ENCODE peak calls at places on chromosomes 4 and X, in five cellular contexts. N is heart right ventricle, B is ovary, M is substantia nigra, Z is fibroblast of lung. H is an unnamed sample.

GRCh38 chrX:32524385-32524784 is 687.0 kb downstream of the DMD start:
- DNase-seq in B (no peak), M (peak), N (no peak), Z (no peak), H (no peak)

GRCh38 chr4:94274912-94275311 is 67.2 kb downstream of the SMARCAD1 start:
- DNase-seq in N (no peak), B (no peak), Z (peak), M (no peak), H (no peak)

GRCh38 chrX:72137846-72138455 is 6.2 kb upstream of the RTL5 start:
- DNase-seq in Z (no peak), M (no peak), N (no peak), B (no peak), H (no peak)

GRCh38 chr4:169098054-169098896 is 88.2 kb upstream of the CBR4 start:
- DNase-seq in N (no peak), M (no peak), B (no peak), Z (peak), H (no peak)

GRCh38 chrX:40883021-40883619 is 147.8 kb upstream of the MED14 start:
- DNase-seq in N (no peak), M (no peak), Z (no peak), B (no peak), H (no peak)

GRCh38 chr4:95167809-95168208 is 381.0 kb downstream of the UNC5C start:
- DNase-seq in N (no peak), Z (no peak), M (no peak), B (no peak), H (no peak)

GRCh38 chr4:159024266-159024665 is 78.6 kb upstream of the RAPGEF2 start:
- DNase-seq in Z (no peak), M (no peak), B (no peak), N (no peak), H (no peak)

GRCh38 chrX:110415440-110416167 is 57.0 kb downstream of the RTL9 start:
- DNase-seq in N (no peak), B (no peak), Z (peak), M (no peak), H (no peak)

GRCh38 chrX:72128881-72129280 is 2.8 kb downstream of the RTL5 start:
- DNase-seq in B (no peak), Z (no peak), N (no peak), M (no peak), H (no peak)

GRCh38 chrX:72313757-72314156 is 8.0 kb upstream of the CITED1 start:
- DNase-seq in M (no peak), B (no peak), Z (no peak), N (no peak), H (no peak)

GRCh38 chr4:45662996-45663395 is 460.9 kb downstream of the GABRG1 start:
- DNase-seq in B (no peak), M (no peak), N (peak), Z (peak), H (peak)

GRCh38 chr4:104772849-104773248 is 278.2 kb upstream of the CXXC4 start:
- DNase-seq in M (no peak), N (no peak), Z (no peak), B (no peak), H (no peak)

GRCh38 chrX:81174286-81174685 is 27.4 kb downstream of the HMGN5 start:
- DNase-seq in Z (peak), M (no peak), B (no peak), N (no peak), H (no peak)

GRCh38 chrX:4809571-4809970 is 1096.1 kb upstream of the PRKX start:
- DNase-seq in N (no peak), B (no peak), Z (no peak), M (no peak), H (no peak)

GRCh38 chr4:186204103-186204559 is 12.8 kb downstream of the CYP4V2 start:
- DNase-seq in B (no peak), Z (peak), M (no peak), N (no peak), H (peak)

GRCh38 chrX:63658920-63659319 is 126.1 kb downstream of the ARHGEF9 start:
- DNase-seq in Z (no peak), M (no peak), N (no peak), B (no peak), H (no peak)

GRCh38 chr4:72055566-72055965 is 23.8 kb downstream of the NPFFR2 start:
- DNase-seq in M (no peak), B (no peak), N (no peak), Z (peak), H (no peak)

GRCh38 chr4:962231-963208 is 10.8 kb downstream of the DGKQ start:
- DNase-seq in Z (no peak), B (no peak), M (no peak), N (peak), H (peak)

GRCh38 chr4:121140712-121141111 is 23.4 kb downstream of the TNIP3 start:
- DNase-seq in Z (peak), B (no peak), M (no peak), N (no peak), H (no peak)

GRCh38 chr4:113452868-113453620 is 308.5 kb downstream of the CAMK2D start:
- DNase-seq in Z (peak), B (no peak), N (no peak), M (no peak), H (no peak)

GRCh38 chr4:169120624-169121023 is 110.6 kb upstream of the CBR4 start:
- DNase-seq in B (no peak), N (no peak), M (no peak), Z (no peak), H (no peak)

GRCh38 chr4:17320046-17320445 is 191.8 kb downstream of the QDPR start:
- DNase-seq in M (no peak), Z (no peak), B (no peak), N (no peak), H (no peak)

GRCh38 chr4:17316566-17316965 is 195.3 kb downstream of the QDPR start:
- DNase-seq in Z (peak), N (no peak), M (no peak), B (no peak), H (no peak)

GRCh38 chr4:17313194-17313593 is 198.7 kb downstream of the QDPR start:
- DNase-seq in M (no peak), Z (peak), B (no peak), N (no peak), H (no peak)

GRCh38 chr4:17315459-17315858 is 196.4 kb downstream of the QDPR start:
- DNase-seq in Z (no peak), M (no peak), B (no peak), N (no peak), H (no peak)

DNA sequence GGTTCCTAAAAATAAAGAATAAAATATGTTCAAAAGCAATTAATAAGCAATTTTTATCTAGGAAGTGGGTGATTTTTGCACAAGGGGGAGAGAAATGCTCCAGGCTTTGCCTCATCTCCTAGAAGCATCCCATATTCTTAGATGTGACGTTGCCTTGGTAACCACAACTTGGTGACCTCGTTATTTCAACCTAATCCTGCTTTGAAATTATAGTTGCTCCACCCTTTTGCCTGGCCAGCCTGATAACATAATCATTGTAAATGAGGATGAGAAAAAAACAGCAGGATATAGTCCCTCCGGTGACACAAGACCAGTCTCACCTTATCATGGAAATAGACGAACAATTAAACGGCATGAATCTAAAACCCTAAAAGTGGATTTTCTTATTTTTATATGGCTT is 194.4 kb downstream of the QDPR start:
- DNase-seq in Z (no peak), B (no peak), M (no peak), N (no peak), H (no peak)
- H3K27ac ChIP-seq in Z (no peak), B (no peak), M (no peak), N (no peak), H (no peak)

DNA sequence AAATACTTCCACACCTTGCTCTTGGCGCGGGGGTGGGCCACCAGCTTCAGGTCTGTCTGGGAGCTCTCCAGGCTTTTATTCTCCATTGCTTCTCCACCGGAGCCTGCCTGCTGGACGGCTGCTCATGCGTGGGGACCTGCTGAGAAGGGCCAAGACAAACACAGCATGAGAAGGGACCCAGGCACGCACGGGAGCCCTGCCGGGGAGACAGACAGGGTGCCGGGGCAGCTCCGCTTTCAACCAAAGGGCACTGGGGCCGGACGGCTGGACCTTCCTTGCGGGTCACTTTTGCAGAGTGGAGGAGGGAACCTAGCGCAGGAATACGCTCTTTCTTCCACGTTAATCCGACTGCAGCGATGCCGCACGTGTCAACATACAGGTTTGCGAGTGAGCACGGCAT is 10.1 kb downstream of the DHRSX start:
- DNase-seq in N (no peak), B (no peak), Z (no peak), M (no peak), H (no peak)
- H3K27ac ChIP-seq in N (no peak), B (no peak), Z (no peak), M (no peak), H (no peak)

DNA sequence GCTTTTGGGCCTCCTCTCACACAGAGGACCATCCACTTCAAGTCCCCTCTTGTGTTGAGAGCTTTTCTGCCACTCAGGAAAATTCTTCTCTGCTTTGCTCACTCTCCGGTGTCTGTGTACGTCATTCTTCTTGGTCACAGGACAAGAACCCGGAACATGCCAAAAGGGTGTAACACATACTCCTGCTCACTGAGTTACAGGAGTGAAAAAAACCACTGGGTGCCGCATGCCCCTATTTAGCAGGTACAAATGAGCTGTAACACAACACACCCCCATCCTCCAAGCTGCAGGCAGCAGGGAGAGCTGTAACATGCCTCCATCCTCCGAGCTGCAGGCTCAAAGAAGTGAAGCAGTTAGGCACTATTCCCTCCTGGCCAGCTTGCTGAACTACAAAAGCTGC is 13.0 kb upstream of the CXCL2 start:
- DNase-seq in M (no peak), Z (peak), B (no peak), N (no peak), H (peak)
- H3K27ac ChIP-seq in M (no peak), Z (no peak), B (no peak), N (peak), H (no peak)

GRCh38 chrX:29869837-29870236 is 345.5 kb upstream of the MAGEB2 start:
- DNase-seq in N (no peak), M (no peak), Z (no peak), B (no peak), H (no peak)
- H3K27ac ChIP-seq in N (no peak), M (no peak), Z (no peak), B (no peak), H (no peak)

H was measured in transverse colon.